ENCODE peak calls at places on chromosomes 3 and 15, in six cellular contexts. One of them, this sample, is unnamed.

GRCh38 chr3:115725800-115726199 is 102.5 kb downstream of the GAP43 start:
- DNase-seq in endothelial cell of umbilical vein: no peak
- DNase-seq in HepG2: peak
- DNase-seq in A549: no peak
- DNase-seq in K562: no peak
- DNase-seq in GM12878: no peak
- DNase-seq in this sample: no peak

GRCh38 chr15:30956216-30956803 is 35.1 kb downstream of the MTMR10 start:
- DNase-seq in endothelial cell of umbilical vein: no peak
- DNase-seq in A549: no peak
- DNase-seq in K562: peak
- DNase-seq in HepG2: no peak
- DNase-seq in GM12878: no peak
- DNase-seq in this sample: peak

GRCh38 chr3:25493786-25494185 is 65.7 kb downstream of the RARB start:
- DNase-seq in GM12878: no peak
- DNase-seq in endothelial cell of umbilical vein: peak
- DNase-seq in HepG2: no peak
- DNase-seq in A549: peak
- DNase-seq in K562: no peak
- DNase-seq in this sample: no peak

GRCh38 chr3:147130461-147130860 is 275.9 kb downstream of the ZIC4 start:
- DNase-seq in A549: no peak
- DNase-seq in endothelial cell of umbilical vein: no peak
- DNase-seq in GM12878: no peak
- DNase-seq in K562: no peak
- DNase-seq in HepG2: no peak
- DNase-seq in this sample: no peak

GRCh38 chr3:143644370-143645089 is 203.7 kb downstream of the SLC9A9 start:
- DNase-seq in K562: peak
- DNase-seq in A549: peak
- DNase-seq in HepG2: peak
- DNase-seq in GM12878: peak
- DNase-seq in endothelial cell of umbilical vein: peak
- DNase-seq in this sample: peak

GRCh38 chr15:26013946-26014345 is 150.8 kb upstream of the ATP10A start:
- DNase-seq in GM12878: no peak
- DNase-seq in A549: no peak
- DNase-seq in K562: no peak
- DNase-seq in HepG2: no peak
- DNase-seq in endothelial cell of umbilical vein: no peak
- DNase-seq in this sample: no peak

GRCh38 chr15:82159922-82160321 is 102.6 kb downstream of the EFL1 start:
- DNase-seq in HepG2: no peak
- DNase-seq in A549: peak
- DNase-seq in GM12878: no peak
- DNase-seq in endothelial cell of umbilical vein: peak
- DNase-seq in K562: no peak
- DNase-seq in this sample: no peak

GRCh38 chr3:65597225-65597951 is 441.3 kb downstream of the MAGI1 start:
- DNase-seq in K562: no peak
- DNase-seq in GM12878: no peak
- DNase-seq in endothelial cell of umbilical vein: peak
- DNase-seq in HepG2: no peak
- DNase-seq in A549: no peak
- DNase-seq in this sample: no peak

GRCh38 chr3:58152225-58153015 is 58.4 kb downstream of the DNASE1L3 start:
- DNase-seq in A549: no peak
- DNase-seq in GM12878: no peak
- DNase-seq in endothelial cell of umbilical vein: no peak
- DNase-seq in HepG2: no peak
- DNase-seq in K562: no peak
- DNase-seq in this sample: no peak

GRCh38 chr3:52247455-52248164 is 2.1 kb downstream of the PPM1M start:
- DNase-seq in GM12878: no peak
- DNase-seq in K562: no peak
- DNase-seq in endothelial cell of umbilical vein: no peak
- DNase-seq in HepG2: no peak
- DNase-seq in A549: no peak
- DNase-seq in this sample: peak

GRCh38 chr15:80580107-80580506 is 115.0 kb upstream of the ABHD17C start:
- DNase-seq in K562: no peak
- DNase-seq in HepG2: no peak
- DNase-seq in endothelial cell of umbilical vein: no peak
- DNase-seq in GM12878: no peak
- DNase-seq in A549: no peak
- DNase-seq in this sample: peak

GRCh38 chr3:15305366-15305844 is 27.0 kb downstream of the SH3BP5 start:
- DNase-seq in A549: peak
- DNase-seq in endothelial cell of umbilical vein: peak
- DNase-seq in GM12878: no peak
- DNase-seq in K562: peak
- DNase-seq in HepG2: no peak
- DNase-seq in this sample: no peak

GRCh38 chr3:13798401-13798800 is 81.5 kb downstream of the WNT7A start:
- DNase-seq in HepG2: no peak
- DNase-seq in GM12878: no peak
- DNase-seq in K562: no peak
- DNase-seq in A549: no peak
- DNase-seq in endothelial cell of umbilical vein: no peak
- DNase-seq in this sample: no peak

GRCh38 chr15:73986055-73986775 is 5.9 kb downstream of the STOML1 start:
- DNase-seq in HepG2: no peak
- DNase-seq in GM12878: no peak
- DNase-seq in endothelial cell of umbilical vein: no peak
- DNase-seq in A549: no peak
- DNase-seq in K562: no peak
- DNase-seq in this sample: no peak

GRCh38 chr3:15097889-15098288 is 1.1 kb downstream of the RBSN start:
- DNase-seq in GM12878: peak
- DNase-seq in K562: peak
- DNase-seq in endothelial cell of umbilical vein: no peak
- DNase-seq in HepG2: no peak
- DNase-seq in A549: no peak
- DNase-seq in this sample: peak

GRCh38 chr3:193842029-193842782 is 249.2 kb downstream of the OPA1 start:
- DNase-seq in endothelial cell of umbilical vein: no peak
- DNase-seq in HepG2: no peak
- DNase-seq in GM12878: peak
- DNase-seq in A549: no peak
- DNase-seq in K562: peak
- DNase-seq in this sample: peak

GRCh38 chr15:38168472-38169057 is 84.1 kb upstream of the SPRED1 start:
- DNase-seq in A549: no peak
- DNase-seq in endothelial cell of umbilical vein: no peak
- DNase-seq in GM12878: no peak
- DNase-seq in HepG2: no peak
- DNase-seq in K562: no peak
- DNase-seq in this sample: no peak

GRCh38 chr3:12679468-12679867 is 15.6 kb upstream of the RAF1 start:
- DNase-seq in HepG2: peak
- DNase-seq in endothelial cell of umbilical vein: no peak
- DNase-seq in GM12878: no peak
- DNase-seq in A549: peak
- DNase-seq in K562: no peak
- DNase-seq in this sample: peak

GRCh38 chr3:23244642-23245041 is 41.5 kb downstream of the UBE2E2 start:
- DNase-seq in HepG2: no peak
- DNase-seq in A549: no peak
- DNase-seq in endothelial cell of umbilical vein: no peak
- DNase-seq in K562: no peak
- DNase-seq in GM12878: no peak
- DNase-seq in this sample: no peak

GRCh38 chr3:45631486-45631885 is 36.9 kb downstream of the LIMD1 start:
- DNase-seq in endothelial cell of umbilical vein: peak
- DNase-seq in K562: peak
- DNase-seq in GM12878: no peak
- DNase-seq in A549: no peak
- DNase-seq in HepG2: no peak
- DNase-seq in this sample: peak

GRCh38 chr3:72907851-72908620 is 20.2 kb downstream of the GXYLT2 start:
- DNase-seq in A549: no peak
- DNase-seq in K562: no peak
- DNase-seq in GM12878: no peak
- DNase-seq in endothelial cell of umbilical vein: peak
- DNase-seq in HepG2: peak
- DNase-seq in this sample: no peak

GRCh38 chr3:184110316-184110725 is 13.5 kb downstream of the HTR3E start:
- DNase-seq in HepG2: peak
- DNase-seq in GM12878: no peak
- DNase-seq in A549: no peak
- DNase-seq in K562: peak
- DNase-seq in endothelial cell of umbilical vein: no peak
- DNase-seq in this sample: peak

GRCh38 chr3:152202976-152203626 is 65.6 kb upstream of the MBNL1 start:
- DNase-seq in endothelial cell of umbilical vein: no peak
- DNase-seq in GM12878: no peak
- DNase-seq in K562: peak
- DNase-seq in A549: no peak
- DNase-seq in HepG2: no peak
- DNase-seq in this sample: peak

GRCh38 chr3:161171113-161171512 is 50.0 kb upstream of the NMD3 start:
- DNase-seq in endothelial cell of umbilical vein: peak
- DNase-seq in K562: no peak
- DNase-seq in GM12878: no peak
- DNase-seq in HepG2: no peak
- DNase-seq in A549: no peak
- DNase-seq in this sample: peak

GRCh38 chr3:98733778-98734281 is 29.3 kb upstream of the ST3GAL6 start:
- DNase-seq in GM12878: peak
- DNase-seq in endothelial cell of umbilical vein: peak
- DNase-seq in K562: no peak
- DNase-seq in HepG2: peak
- DNase-seq in A549: no peak
- DNase-seq in this sample: peak

GRCh38 chr3:176948123-176948522 is 249.2 kb downstream of the TBL1XR1 start:
- DNase-seq in GM12878: no peak
- DNase-seq in A549: no peak
- DNase-seq in HepG2: no peak
- DNase-seq in endothelial cell of umbilical vein: no peak
- DNase-seq in K562: no peak
- DNase-seq in this sample: no peak

GRCh38 chr3:135020181-135020580 is 225.1 kb downstream of the EPHB1 start:
- DNase-seq in A549: no peak
- DNase-seq in GM12878: no peak
- DNase-seq in HepG2: no peak
- DNase-seq in endothelial cell of umbilical vein: no peak
- DNase-seq in K562: no peak
- DNase-seq in this sample: peak

GRCh38 chr3:2540115-2540514 is 441.4 kb downstream of the CNTN4 start:
- DNase-seq in endothelial cell of umbilical vein: no peak
- DNase-seq in GM12878: no peak
- DNase-seq in K562: no peak
- DNase-seq in HepG2: no peak
- DNase-seq in A549: no peak
- DNase-seq in this sample: no peak

GRCh38 chr15:74540135-74540760 is 772 bp upstream of the ARID3B start:
- DNase-seq in GM12878: no peak
- DNase-seq in endothelial cell of umbilical vein: no peak
- DNase-seq in K562: peak
- DNase-seq in HepG2: peak
- DNase-seq in A549: no peak
- DNase-seq in this sample: peak

GRCh38 chr15:49215768-49216739 is 46.0 kb downstream of the GALK2 start:
- DNase-seq in HepG2: no peak
- DNase-seq in GM12878: peak
- DNase-seq in A549: no peak
- DNase-seq in endothelial cell of umbilical vein: no peak
- DNase-seq in K562: no peak
- DNase-seq in this sample: no peak

GRCh38 chr3:114022145-114022544 is 34.2 kb downstream of the CCDC191 start:
- DNase-seq in endothelial cell of umbilical vein: no peak
- DNase-seq in HepG2: no peak
- DNase-seq in K562: no peak
- DNase-seq in A549: no peak
- DNase-seq in GM12878: no peak
- DNase-seq in this sample: no peak
- TF ChIP-seq MAX in endothelial cell of umbilical vein: no peak
- TF ChIP-seq MAX in HepG2: no peak
- TF ChIP-seq MAX in K562: no peak
- TF ChIP-seq MAX in A549: no peak
- TF ChIP-seq MAX in GM12878: no peak
- TF ChIP-seq MAX in this sample: no peak

GRCh38 chr15:59991919-59992318 is 12.2 kb upstream of the FOXB1 start:
- DNase-seq in endothelial cell of umbilical vein: no peak
- DNase-seq in GM12878: no peak
- DNase-seq in K562: no peak
- DNase-seq in HepG2: no peak
- DNase-seq in A549: no peak
- DNase-seq in this sample: no peak
- TF ChIP-seq MYC in endothelial cell of umbilical vein: no peak
- TF ChIP-seq MYC in GM12878: no peak
- TF ChIP-seq MYC in K562: no peak
- TF ChIP-seq MYC in HepG2: no peak
- TF ChIP-seq MYC in A549: no peak
- TF ChIP-seq MYC in this sample: no peak

GRCh38 chr3:37595784-37596180 is 265.9 kb upstream of the CTDSPL start:
- DNase-seq in GM12878: no peak
- DNase-seq in endothelial cell of umbilical vein: no peak
- DNase-seq in K562: no peak
- DNase-seq in A549: no peak
- DNase-seq in HepG2: no peak
- DNase-seq in this sample: no peak
- TF ChIP-seq MAX in GM12878: no peak
- TF ChIP-seq MAX in endothelial cell of umbilical vein: no peak
- TF ChIP-seq MAX in K562: no peak
- TF ChIP-seq MAX in A549: no peak
- TF ChIP-seq MAX in HepG2: no peak
- TF ChIP-seq MAX in this sample: no peak

GRCh38 chr15:86663304-86663703 is 583.6 kb downstream of the AGBL1 start:
- DNase-seq in GM12878: no peak
- DNase-seq in HepG2: no peak
- DNase-seq in K562: no peak
- DNase-seq in A549: no peak
- DNase-seq in endothelial cell of umbilical vein: no peak
- DNase-seq in this sample: no peak

GRCh38 chr15:86664581-86664980 is 584.9 kb downstream of the AGBL1 start:
- DNase-seq in A549: no peak
- DNase-seq in endothelial cell of umbilical vein: no peak
- DNase-seq in HepG2: no peak
- DNase-seq in GM12878: no peak
- DNase-seq in K562: no peak
- DNase-seq in this sample: no peak

GRCh38 chr15:86660012-86660411 is 580.3 kb downstream of the AGBL1 start:
- DNase-seq in HepG2: no peak
- DNase-seq in K562: no peak
- DNase-seq in GM12878: no peak
- DNase-seq in A549: no peak
- DNase-seq in endothelial cell of umbilical vein: no peak
- DNase-seq in this sample: no peak

DNA sequence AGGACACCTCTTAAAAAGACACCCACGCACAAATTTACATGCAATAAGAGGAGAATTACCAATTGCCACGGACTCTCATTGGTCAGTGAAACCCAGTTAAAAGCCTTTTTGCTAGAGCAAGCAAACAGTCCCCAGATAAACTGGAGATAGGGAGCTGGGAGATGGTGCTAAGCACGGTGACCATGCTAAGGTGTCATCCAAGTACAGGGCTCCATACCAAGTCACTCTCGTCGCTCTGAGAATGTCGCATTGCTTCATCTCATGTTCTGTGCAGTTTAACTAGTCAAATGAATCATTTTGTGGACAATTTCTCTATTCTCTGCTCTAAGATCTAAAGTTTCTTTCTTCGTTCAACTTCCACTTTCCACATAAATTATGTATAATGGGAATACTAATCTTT is 581.9 kb downstream of the AGBL1 start:
- DNase-seq in HepG2: no peak
- DNase-seq in endothelial cell of umbilical vein: no peak
- DNase-seq in A549: no peak
- DNase-seq in GM12878: no peak
- DNase-seq in K562: no peak
- DNase-seq in this sample: no peak
- TF ChIP-seq MYC in HepG2: no peak
- TF ChIP-seq MYC in endothelial cell of umbilical vein: no peak
- TF ChIP-seq MYC in A549: no peak
- TF ChIP-seq MYC in GM12878: no peak
- TF ChIP-seq MYC in K562: no peak
- TF ChIP-seq MYC in this sample: no peak